ENCODE peak calls at places on chromosome 5, in seven cellular contexts. U is neuronal stem cell, J is SJSA1, B is A549, W is endothelial cell of umbilical vein, L is cardiac muscle cell, N is uterus. K is an unnamed sample. For H3K4me1, the result is how much of the 10 kb centered on the place peaks cover.

GRCh38 chr5:11468334-11469039 is 435.8 kb downstream of the CTNND2 start:
- DNase-seq in L (no peak), N (no peak), W (no peak), J (no peak), B (no peak), U (no peak), K (no peak)

GRCh38 chr5:137613554-137614265 is 114.6 kb upstream of the SPOCK1 start:
- DNase-seq in L (peak), J (no peak), B (no peak), W (no peak), U (no peak), N (no peak), K (no peak)

GRCh38 chr5:139543423-139543991 is 17.6 kb upstream of the UBE2D2 start:
- DNase-seq in B (no peak), U (no peak), W (peak), J (no peak), L (peak), N (peak), K (peak)

GRCh38 chr5:142432369-142432863 is 107.6 kb upstream of the SPRY4 start:
- DNase-seq in W (no peak), L (no peak), U (no peak), B (no peak), N (no peak), J (peak), K (peak)

GRCh38 chr5:124801551-124801950 is 55.1 kb upstream of the ZNF608 start:
- DNase-seq in W (no peak), L (no peak), U (peak), J (no peak), B (no peak), N (no peak), K (no peak)

GRCh38 chr5:395156-395920 is 47.6 kb upstream of the EXOC3 start:
- DNase-seq in J (peak), L (peak), N (no peak), W (peak), U (no peak), B (no peak), K (no peak)

GRCh38 chr5:101091902-101092301 is 188.8 kb upstream of the ST8SIA4 start:
- DNase-seq in B (no peak), N (no peak), J (no peak), W (no peak), L (no peak), U (no peak), K (no peak)

GRCh38 chr5:181186902-181187499 is 18.0 kb downstream of the TRIM7 start:
- DNase-seq in W (peak), J (no peak), U (no peak), B (peak), L (no peak), N (no peak), K (peak)

GRCh38 chr5:67353500-67353931 is 156.9 kb upstream of the CD180 start:
- DNase-seq in L (peak), J (peak), B (no peak), U (no peak), N (no peak), W (no peak), K (no peak)

GRCh38 chr5:55456216-55456895 is 78.4 kb downstream of the PLPP1 start:
- DNase-seq in B (no peak), W (no peak), L (peak), U (no peak), N (no peak), J (peak), K (no peak)

GRCh38 chr5:14032944-14033343 is 88.5 kb upstream of the DNAH5 start:
- DNase-seq in U (no peak), J (no peak), N (no peak), L (peak), B (peak), W (no peak), K (no peak)

GRCh38 chr5:34005211-34005610 is 2.6 kb downstream of the AMACR start:
- DNase-seq in L (no peak), U (no peak), W (no peak), J (no peak), N (no peak), B (no peak), K (no peak)

GRCh38 chr5:110262754-110263153 is 463.7 kb downstream of the TMEM232 start:
- DNase-seq in U (no peak), L (no peak), W (no peak), J (no peak), B (no peak), N (peak), K (no peak)

GRCh38 chr5:141657937-141658545 is 6.8 kb upstream of the FCHSD1 start:
- DNase-seq in W (peak), J (peak), N (no peak), B (peak), U (no peak), L (peak), K (no peak)

GRCh38 chr5:117547192-117547591 is 972.6 kb upstream of the SEMA6A start:
- DNase-seq in L (no peak), B (no peak), U (no peak), J (no peak), N (no peak), W (no peak), K (no peak)

GRCh38 chr5:111135946-111136345 is 43.8 kb downstream of the WDR36 start:
- DNase-seq in U (no peak), L (peak), W (no peak), N (no peak), B (peak), J (peak), K (no peak)

GRCh38 chr5:111143910-111144309 is 51.8 kb downstream of the WDR36 start:
- DNase-seq in L (peak), J (peak), B (no peak), N (peak), U (no peak), W (no peak), K (no peak)

GRCh38 chr5:101860563-101860962 is 435.5 kb downstream of the SLCO4C1 start:
- DNase-seq in L (no peak), B (no peak), U (no peak), N (no peak), W (no peak), J (no peak), K (no peak)

GRCh38 chr5:97478513-97478912 is 295.5 kb upstream of the RIOK2 start:
- DNase-seq in B (no peak), L (peak), W (peak), U (peak), J (no peak), N (no peak), K (no peak)

GRCh38 chr5:153372433-153373167 is 117.9 kb upstream of the GRIA1 start:
- DNase-seq in W (no peak), L (no peak), U (no peak), B (no peak), N (no peak), J (no peak), K (no peak)

GRCh38 chr5:143064207-143064606 is 294.0 kb downstream of the ARHGAP26 start:
- DNase-seq in W (peak), B (peak), U (no peak), N (no peak), L (peak), J (peak), K (no peak)

GRCh38 chr5:67462150-67462549 is 265.6 kb upstream of the CD180 start:
- DNase-seq in W (no peak), B (no peak), L (no peak), U (no peak), J (no peak), N (no peak), K (no peak)

GRCh38 chr5:77832938-77833337 is 56.8 kb upstream of the TBCA start:
- DNase-seq in N (no peak), J (no peak), L (no peak), U (no peak), B (no peak), W (no peak), K (no peak)

GRCh38 chr5:6714221-6715041 is 1.2 kb downstream of the TENT4A start:
- DNase-seq in B (peak), U (no peak), J (peak), L (peak), W (peak), N (no peak), K (peak)

GRCh38 chr5:159405611-159406031 is 75.3 kb upstream of the IL12B start:
- DNase-seq in N (no peak), J (no peak), L (no peak), W (no peak), U (no peak), B (no peak), K (no peak)

GRCh38 chr5:32628049-32628803 is 42.9 kb downstream of the SUB1 start:
- DNase-seq in J (peak), L (peak), W (no peak), N (no peak), B (peak), U (no peak), K (no peak)

GRCh38 chr5:148912714-148913398 is 86.4 kb downstream of the ADRB2 start:
- DNase-seq in U (peak), J (peak), N (no peak), L (peak), B (peak), W (peak), K (no peak)

GRCh38 chr5:151093476-151093889 is 12.6 kb upstream of the TNIP1 start:
- DNase-seq in B (peak), L (peak), J (peak), N (no peak), W (no peak), U (no peak), K (no peak)

GRCh38 chr5:157026789-157027424 is 32.0 kb downstream of the HAVCR1 start:
- DNase-seq in W (no peak), B (peak), N (no peak), U (peak), L (no peak), J (no peak), K (no peak)

GRCh38 chr5:138212828-138213160 is 329 bp downstream of the CDC23 start:
- DNase-seq in N (no peak), U (no peak), L (no peak), W (no peak), J (no peak), B (peak), K (no peak)

GRCh38 chr5:2719332-2719731 is 32.1 kb downstream of the IRX2 start:
- DNase-seq in B (no peak), J (no peak), W (no peak), N (no peak), U (no peak), L (no peak), K (no peak)

GRCh38 chr5:91288117-91288516 is 95.0 kb downstream of the ARRDC3 start:
- DNase-seq in N (no peak), W (peak), J (no peak), B (no peak), U (no peak), L (peak), K (no peak)

GRCh38 chr5:179227196-179227577 is 118.1 kb downstream of the ADAMTS2 start:
- DNase-seq in L (no peak), J (no peak), W (no peak), N (peak), U (no peak), B (no peak), K (no peak)

GRCh38 chr5:2914022-2914661 is 162.7 kb upstream of the IRX2 start:
- DNase-seq in L (no peak), U (no peak), W (no peak), N (no peak), J (no peak), B (no peak), K (no peak)

GRCh38 chr5:172407241-172407691 is 47.1 kb downstream of the SH3PXD2B start:
- DNase-seq in L (peak), U (no peak), B (no peak), W (peak), N (no peak), J (no peak), K (no peak)

GRCh38 chr5:173454381-173454763 is 126.2 kb upstream of the STC2 start:
- DNase-seq in W (no peak), B (peak), J (peak), L (peak), N (no peak), U (no peak), K (no peak)

GRCh38 chr5:110063640-110064592 is 374.2 kb downstream of the MAN2A1 start:
- DNase-seq in W (no peak), L (no peak), N (no peak), J (no peak), U (no peak), B (no peak), K (no peak)

GRCh38 chr5:142235050-142235797 is 89.6 kb downstream of the SPRY4 start:
- DNase-seq in W (peak), N (no peak), U (peak), J (peak), L (no peak), B (no peak), K (peak)

GRCh38 chr5:10454591-10455272 is 13.1 kb downstream of the ROPN1L start:
- DNase-seq in L (peak), J (peak), W (no peak), U (no peak), N (peak), B (no peak), K (no peak)

GRCh38 chr5:140564196-140565023 is at the start of the genes APBB3 and SLC35A4:
- DNase-seq in B (peak), W (peak), L (peak), U (peak), J (peak), N (peak), K (peak)

GRCh38 chr5:140565024-140565779 is 574 bp downstream of the SLC35A4 start:
- DNase-seq in W (peak), L (peak), N (no peak), J (peak), U (no peak), B (no peak), K (no peak)

GRCh38 chr5:140566665-140567064 is 2.0 kb downstream of the SLC35A4 start:
- DNase-seq in N (no peak), J (no peak), W (no peak), U (no peak), B (no peak), L (no peak), K (no peak)

GRCh38 chr5:140567136-140567818 is 2.6 kb downstream of the SLC35A4 start:
- DNase-seq in L (no peak), N (no peak), U (no peak), B (no peak), J (no peak), W (no peak), K (no peak)

DNA sequence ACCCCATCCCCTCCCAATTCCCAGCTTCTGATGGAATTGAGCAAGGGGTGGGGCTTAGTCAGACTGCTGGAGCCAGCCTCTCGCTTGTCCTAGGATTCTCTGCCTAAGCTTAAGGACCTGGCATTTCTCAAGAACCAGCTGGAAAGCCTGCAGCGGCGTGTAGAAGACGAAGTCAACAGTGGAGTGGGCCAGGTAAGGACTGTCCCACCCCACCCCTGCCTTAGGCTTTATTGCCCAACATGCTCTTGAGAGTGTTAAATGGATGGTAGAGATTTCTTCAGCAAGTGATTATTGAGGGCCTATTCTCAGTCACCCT is 1.1 kb downstream of the SLC35A4 start:
- DNase-seq in B (no peak), L (peak), U (no peak), J (no peak), W (no peak), N (no peak), K (no peak)
- H3K4me1 ChIP-seq in B (under half), L (under half), U (under half), J (under half), W (under half), N (under half), K (under half)

GRCh38 chr5:45696206-45696836 is at the start of gene HCN1:
- DNase-seq in L (peak), N (peak), U (peak), W (peak), J (peak), B (peak), K (no peak)
- H3K4me3 ChIP-seq in L (peak), N (no peak), U (peak), W (no peak), J (no peak), B (peak), K (no peak)

GRCh38 chr5:5344606-5345005 is 77.9 kb upstream of the ICE1 start:
- DNase-seq in U (no peak), W (no peak), L (no peak), N (no peak), B (no peak), J (no peak), K (no peak)
- H3K27ac ChIP-seq in U (no peak), W (no peak), L (no peak), N (no peak), B (peak), J (no peak), K (no peak)

DNA sequence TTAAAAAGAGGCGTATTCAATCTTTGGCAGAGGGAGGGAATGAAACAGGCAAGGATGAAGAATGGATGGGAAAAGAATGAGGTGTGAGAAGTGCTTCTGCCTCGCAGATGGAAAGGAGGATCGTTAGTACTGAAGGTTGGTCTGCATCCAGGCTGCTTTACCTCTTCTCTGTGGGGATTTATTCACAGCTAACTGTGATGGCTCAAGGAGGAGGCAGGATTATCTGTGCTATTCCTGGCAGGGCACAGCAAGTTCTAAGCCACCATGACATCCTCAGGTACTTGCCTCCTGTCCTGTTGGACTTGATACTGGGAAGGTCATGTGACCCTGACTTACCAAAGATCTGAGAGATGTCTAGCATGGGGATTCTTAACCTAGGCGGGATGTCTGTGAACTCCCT is 84.3 kb downstream of the GDNF start:
- DNase-seq in U (no peak), N (no peak), B (no peak), W (no peak), L (no peak), J (no peak), K (no peak)
- H3K4me1 ChIP-seq in U (under half), N (under half), B (under half), W (under half), L (under half), J (under half), K (under half)

DNA sequence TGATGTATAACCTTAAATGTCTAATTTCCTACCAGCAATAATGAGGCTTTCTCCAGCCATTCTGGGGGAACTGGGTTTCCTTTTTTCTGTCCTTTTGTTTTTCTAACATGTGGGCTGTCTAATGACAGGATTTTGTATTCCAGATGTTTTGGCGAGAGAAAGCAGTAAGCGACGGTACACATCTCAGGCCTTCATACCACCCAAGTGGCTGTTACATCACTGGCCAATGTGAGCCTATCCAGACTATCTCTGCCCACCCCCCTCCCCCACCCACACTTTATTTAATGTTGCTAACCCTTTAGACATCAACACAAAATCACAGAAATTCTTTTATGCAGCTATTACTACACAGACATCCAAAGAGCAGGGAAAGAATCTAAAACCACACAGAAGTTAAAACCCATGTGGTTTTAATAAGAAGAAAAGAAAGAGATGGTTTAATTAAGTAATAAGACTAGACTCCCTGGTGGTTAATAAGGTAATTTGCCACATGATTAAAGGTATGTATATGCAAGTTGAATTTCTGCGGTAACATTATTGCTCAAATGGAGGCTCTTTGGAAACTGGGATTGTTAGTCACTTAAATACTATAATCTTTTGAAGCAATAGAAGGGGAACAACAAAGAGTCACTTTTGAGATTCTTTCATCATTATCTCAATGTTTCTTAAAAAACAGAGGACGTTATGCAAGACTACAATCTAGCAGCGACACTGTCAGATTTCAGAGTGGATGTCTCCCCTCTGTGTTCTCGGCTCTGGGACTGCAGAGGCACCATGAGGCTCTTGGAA is 365.1 kb downstream of the ENC1 start:
- DNase-seq in N (peak), J (peak), L (peak), B (no peak), W (no peak), U (no peak), K (no peak)
- H3K4me3 ChIP-seq in N (no peak), J (no peak), L (no peak), B (no peak), W (no peak), U (no peak), K (no peak)

GRCh38 chr5:36492998-36493655 is 113.3 kb upstream of the SLC1A3 start:
- DNase-seq in U (no peak), W (peak), L (peak), J (no peak), B (no peak), N (no peak), K (no peak)
- H3K27ac ChIP-seq in U (no peak), W (no peak), L (no peak), J (no peak), B (no peak), N (no peak), K (no peak)

K was measured in CD4-positive, CD25-positive, alpha-beta regulatory T cell.